ENCODE peak calls at places on chromosomes 11 and 22, in seven cellular contexts. One of them, this sample, is unnamed.

GRCh38 chr11:15289718-15290117 is 175.0 kb downstream of the INSC start:
- DNase-seq in H1: no peak
- DNase-seq in IMR-90: no peak
- DNase-seq in mesenchymal stem cell: no peak
- DNase-seq in mesendoderm: no peak
- DNase-seq in neuronal stem cell: no peak
- DNase-seq in trophoblast cell: no peak
- DNase-seq in this sample: no peak

GRCh38 chr11:45079075-45079444 is 67.4 kb upstream of the PRDM11 start:
- DNase-seq in H1: no peak
- DNase-seq in IMR-90: no peak
- DNase-seq in mesenchymal stem cell: peak
- DNase-seq in mesendoderm: no peak
- DNase-seq in neuronal stem cell: no peak
- DNase-seq in trophoblast cell: no peak
- DNase-seq in this sample: no peak

GRCh38 chr22:42932197-42932519 is 75.1 kb upstream of the ARFGAP3 start:
- DNase-seq in H1: no peak
- DNase-seq in IMR-90: no peak
- DNase-seq in mesenchymal stem cell: no peak
- DNase-seq in mesendoderm: no peak
- DNase-seq in neuronal stem cell: no peak
- DNase-seq in trophoblast cell: no peak
- DNase-seq in this sample: no peak

GRCh38 chr22:49886346-49887073 is 31.7 kb downstream of the ALG12 start:
- DNase-seq in H1: no peak
- DNase-seq in IMR-90: no peak
- DNase-seq in mesenchymal stem cell: no peak
- DNase-seq in mesendoderm: no peak
- DNase-seq in neuronal stem cell: no peak
- DNase-seq in trophoblast cell: no peak
- DNase-seq in this sample: no peak

GRCh38 chr11:36431429-36432092 is 78.5 kb downstream of the TRAF6 start:
- DNase-seq in H1: no peak
- DNase-seq in IMR-90: peak
- DNase-seq in mesenchymal stem cell: peak
- DNase-seq in mesendoderm: peak
- DNase-seq in neuronal stem cell: no peak
- DNase-seq in trophoblast cell: peak
- DNase-seq in this sample: no peak

GRCh38 chr22:28024422-28024888 is 105.4 kb upstream of the PITPNB start:
- DNase-seq in H1: no peak
- DNase-seq in IMR-90: no peak
- DNase-seq in mesenchymal stem cell: no peak
- DNase-seq in mesendoderm: no peak
- DNase-seq in neuronal stem cell: no peak
- DNase-seq in trophoblast cell: no peak
- DNase-seq in this sample: no peak

GRCh38 chr11:134560066-134560465 is 148.0 kb upstream of the B3GAT1 start:
- DNase-seq in H1: no peak
- DNase-seq in IMR-90: no peak
- DNase-seq in mesenchymal stem cell: no peak
- DNase-seq in mesendoderm: no peak
- DNase-seq in neuronal stem cell: no peak
- DNase-seq in trophoblast cell: no peak
- DNase-seq in this sample: no peak

GRCh38 chr22:24948356-24949202 is 2.1 kb upstream of the LHFPL7 start:
- DNase-seq in H1: no peak
- DNase-seq in IMR-90: no peak
- DNase-seq in mesenchymal stem cell: no peak
- DNase-seq in mesendoderm: peak
- DNase-seq in neuronal stem cell: no peak
- DNase-seq in trophoblast cell: peak
- DNase-seq in this sample: peak

GRCh38 chr11:27694992-27695391 is 5.3 kb downstream of the BDNF start:
- DNase-seq in H1: no peak
- DNase-seq in IMR-90: no peak
- DNase-seq in mesenchymal stem cell: no peak
- DNase-seq in mesendoderm: no peak
- DNase-seq in neuronal stem cell: no peak
- DNase-seq in trophoblast cell: no peak
- DNase-seq in this sample: no peak

GRCh38 chr11:46416656-46417055 is 25.1 kb upstream of the CHRM4 start:
- DNase-seq in H1: no peak
- DNase-seq in IMR-90: no peak
- DNase-seq in mesenchymal stem cell: no peak
- DNase-seq in mesendoderm: no peak
- DNase-seq in neuronal stem cell: no peak
- DNase-seq in trophoblast cell: no peak
- DNase-seq in this sample: no peak

GRCh38 chr11:26227311-26227710 is 104.6 kb upstream of the ANO3 start:
- DNase-seq in H1: no peak
- DNase-seq in IMR-90: peak
- DNase-seq in mesenchymal stem cell: peak
- DNase-seq in mesendoderm: peak
- DNase-seq in neuronal stem cell: no peak
- DNase-seq in trophoblast cell: no peak
- DNase-seq in this sample: no peak

GRCh38 chr22:43171607-43172006 is 15.3 kb downstream of the TTLL12 start:
- DNase-seq in H1: no peak
- DNase-seq in IMR-90: no peak
- DNase-seq in mesenchymal stem cell: no peak
- DNase-seq in mesendoderm: no peak
- DNase-seq in neuronal stem cell: no peak
- DNase-seq in trophoblast cell: no peak
- DNase-seq in this sample: no peak

GRCh38 chr11:12170501-12170900 is 60.1 kb downstream of the MICAL2 start:
- DNase-seq in H1: no peak
- DNase-seq in IMR-90: no peak
- DNase-seq in mesenchymal stem cell: no peak
- DNase-seq in mesendoderm: no peak
- DNase-seq in neuronal stem cell: no peak
- DNase-seq in trophoblast cell: no peak
- DNase-seq in this sample: no peak

GRCh38 chr11:66849501-66850234 is 6.4 kb downstream of the RCE1 start:
- DNase-seq in H1: no peak
- DNase-seq in IMR-90: no peak
- DNase-seq in mesenchymal stem cell: no peak
- DNase-seq in mesendoderm: no peak
- DNase-seq in neuronal stem cell: no peak
- DNase-seq in trophoblast cell: no peak
- DNase-seq in this sample: no peak

GRCh38 chr11:132373405-132374141 is 1003.2 kb downstream of the NTM start:
- DNase-seq in H1: no peak
- DNase-seq in IMR-90: no peak
- DNase-seq in mesenchymal stem cell: peak
- DNase-seq in mesendoderm: no peak
- DNase-seq in neuronal stem cell: no peak
- DNase-seq in trophoblast cell: no peak
- DNase-seq in this sample: no peak

GRCh38 chr22:40024201-40025061 is 29.7 kb downstream of the FAM83F start:
- DNase-seq in H1: peak
- DNase-seq in IMR-90: peak
- DNase-seq in mesenchymal stem cell: peak
- DNase-seq in mesendoderm: peak
- DNase-seq in neuronal stem cell: peak
- DNase-seq in trophoblast cell: peak
- DNase-seq in this sample: peak

GRCh38 chr11:12363373-12363772 is 14.0 kb upstream of the PARVA start:
- DNase-seq in H1: no peak
- DNase-seq in IMR-90: no peak
- DNase-seq in mesenchymal stem cell: no peak
- DNase-seq in mesendoderm: no peak
- DNase-seq in neuronal stem cell: no peak
- DNase-seq in trophoblast cell: no peak
- DNase-seq in this sample: no peak

GRCh38 chr22:25714070-25714469 is 27.9 kb upstream of the MYO18B start:
- DNase-seq in H1: no peak
- DNase-seq in IMR-90: no peak
- DNase-seq in mesenchymal stem cell: no peak
- DNase-seq in mesendoderm: no peak
- DNase-seq in neuronal stem cell: no peak
- DNase-seq in trophoblast cell: no peak
- DNase-seq in this sample: no peak

GRCh38 chr22:44496305-44496704 is 1.7 kb downstream of the RTL6 start:
- DNase-seq in H1: no peak
- DNase-seq in IMR-90: no peak
- DNase-seq in mesenchymal stem cell: no peak
- DNase-seq in mesendoderm: no peak
- DNase-seq in neuronal stem cell: no peak
- DNase-seq in trophoblast cell: no peak
- DNase-seq in this sample: no peak

GRCh38 chr11:33634291-33634834 is 66.3 kb downstream of the C11orf91 start:
- DNase-seq in H1: no peak
- DNase-seq in IMR-90: peak
- DNase-seq in mesenchymal stem cell: peak
- DNase-seq in mesendoderm: no peak
- DNase-seq in neuronal stem cell: no peak
- DNase-seq in trophoblast cell: peak
- DNase-seq in this sample: no peak

GRCh38 chr11:133272386-133272785 is 259.9 kb downstream of the OPCML start:
- DNase-seq in H1: no peak
- DNase-seq in IMR-90: no peak
- DNase-seq in mesenchymal stem cell: no peak
- DNase-seq in mesendoderm: no peak
- DNase-seq in neuronal stem cell: no peak
- DNase-seq in trophoblast cell: no peak
- DNase-seq in this sample: no peak

GRCh38 chr22:48351376-48352085 is 1476.1 kb downstream of the BRD1 start:
- DNase-seq in H1: no peak
- DNase-seq in IMR-90: no peak
- DNase-seq in mesenchymal stem cell: no peak
- DNase-seq in mesendoderm: no peak
- DNase-seq in neuronal stem cell: no peak
- DNase-seq in trophoblast cell: no peak
- DNase-seq in this sample: no peak

GRCh38 chr22:48353116-48353947 is 1474.3 kb downstream of the BRD1 start:
- DNase-seq in H1: no peak
- DNase-seq in IMR-90: no peak
- DNase-seq in mesenchymal stem cell: no peak
- DNase-seq in mesendoderm: no peak
- DNase-seq in neuronal stem cell: no peak
- DNase-seq in trophoblast cell: no peak
- DNase-seq in this sample: no peak

GRCh38 chr22:48348855-48349254 is 1478.8 kb downstream of the BRD1 start:
- DNase-seq in H1: no peak
- DNase-seq in IMR-90: no peak
- DNase-seq in mesenchymal stem cell: no peak
- DNase-seq in mesendoderm: no peak
- DNase-seq in neuronal stem cell: no peak
- DNase-seq in trophoblast cell: no peak
- DNase-seq in this sample: no peak

GRCh38 chr22:48352086-48352911 is 1475.4 kb downstream of the BRD1 start:
- DNase-seq in H1: no peak
- DNase-seq in IMR-90: no peak
- DNase-seq in mesenchymal stem cell: no peak
- DNase-seq in mesendoderm: no peak
- DNase-seq in neuronal stem cell: no peak
- DNase-seq in trophoblast cell: no peak
- DNase-seq in this sample: no peak

DNA sequence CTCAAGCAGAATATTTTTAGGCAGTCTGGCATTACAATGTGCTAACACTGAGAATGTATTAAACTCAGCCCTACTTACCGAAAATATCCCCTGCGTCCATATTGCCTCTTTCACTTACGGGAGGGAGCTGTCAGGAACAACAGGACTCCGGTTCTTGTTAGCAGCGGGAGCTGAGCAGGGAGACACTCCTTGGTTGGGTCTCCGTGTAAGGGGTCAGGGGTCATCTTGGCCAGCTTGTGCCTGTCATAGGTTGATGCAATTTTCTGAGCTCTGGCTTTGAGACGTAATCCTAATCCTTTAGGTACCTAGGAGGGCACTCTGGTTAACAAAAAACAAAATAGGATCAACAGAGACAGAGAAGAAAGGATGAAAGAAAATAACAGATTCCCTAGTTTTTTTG is 1477.2 kb downstream of the BRD1 start:
- DNase-seq in H1: no peak
- DNase-seq in IMR-90: no peak
- DNase-seq in mesenchymal stem cell: no peak
- DNase-seq in mesendoderm: no peak
- DNase-seq in neuronal stem cell: no peak
- DNase-seq in trophoblast cell: no peak
- DNase-seq in this sample: no peak
- H2BK5ac ChIP-seq in H1: no peak
- H2BK5ac ChIP-seq in IMR-90: no peak
- H2BK5ac ChIP-seq in mesenchymal stem cell: no peak
- H2BK5ac ChIP-seq in mesendoderm: no peak
- H2BK5ac ChIP-seq in neuronal stem cell: no peak
- H2BK5ac ChIP-seq in trophoblast cell: no peak
- H2BK5ac ChIP-seq in this sample: no peak

GRCh38 chr22:38618682-38619081 is 37.5 kb downstream of the FAM227A start:
- DNase-seq in H1: no peak
- DNase-seq in IMR-90: no peak
- DNase-seq in mesenchymal stem cell: no peak
- DNase-seq in mesendoderm: no peak
- DNase-seq in neuronal stem cell: no peak
- DNase-seq in trophoblast cell: no peak
- DNase-seq in this sample: no peak
- H3K4ac ChIP-seq in H1: no peak
- H3K4ac ChIP-seq in IMR-90: no peak
- H3K4ac ChIP-seq in mesenchymal stem cell: no peak
- H3K4ac ChIP-seq in mesendoderm: no peak
- H3K4ac ChIP-seq in neuronal stem cell: no peak
- H3K4ac ChIP-seq in trophoblast cell: no peak
- H3K4ac ChIP-seq in this sample: no peak

GRCh38 chr11:94169930-94170329 is 41.3 kb downstream of the PANX1 start:
- DNase-seq in H1: no peak
- DNase-seq in IMR-90: no peak
- DNase-seq in mesenchymal stem cell: no peak
- DNase-seq in mesendoderm: no peak
- DNase-seq in neuronal stem cell: no peak
- DNase-seq in trophoblast cell: no peak
- DNase-seq in this sample: no peak
- H2BK5ac ChIP-seq in H1: no peak
- H2BK5ac ChIP-seq in IMR-90: no peak
- H2BK5ac ChIP-seq in mesenchymal stem cell: no peak
- H2BK5ac ChIP-seq in mesendoderm: no peak
- H2BK5ac ChIP-seq in neuronal stem cell: no peak
- H2BK5ac ChIP-seq in trophoblast cell: no peak
- H2BK5ac ChIP-seq in this sample: no peak

GRCh38 chr11:78417175-78417887 is at the start of gene GAB2:
- DNase-seq in H1: peak
- DNase-seq in IMR-90: no peak
- DNase-seq in mesenchymal stem cell: no peak
- DNase-seq in mesendoderm: no peak
- DNase-seq in neuronal stem cell: no peak
- DNase-seq in trophoblast cell: peak
- DNase-seq in this sample: peak

GRCh38 chr11:78417888-78418583 is 416 bp upstream of the GAB2 start:
- DNase-seq in H1: peak
- DNase-seq in IMR-90: peak
- DNase-seq in mesenchymal stem cell: peak
- DNase-seq in mesendoderm: peak
- DNase-seq in neuronal stem cell: peak
- DNase-seq in trophoblast cell: peak
- DNase-seq in this sample: peak

GRCh38 chr11:78414321-78415051 is 3.1 kb downstream of the GAB2 start:
- DNase-seq in H1: no peak
- DNase-seq in IMR-90: peak
- DNase-seq in mesenchymal stem cell: peak
- DNase-seq in mesendoderm: peak
- DNase-seq in neuronal stem cell: no peak
- DNase-seq in trophoblast cell: no peak
- DNase-seq in this sample: no peak

GRCh38 chr11:78416285-78417174 is 1.1 kb downstream of the GAB2 start:
- DNase-seq in H1: peak
- DNase-seq in IMR-90: peak
- DNase-seq in mesenchymal stem cell: peak
- DNase-seq in mesendoderm: peak
- DNase-seq in neuronal stem cell: peak
- DNase-seq in trophoblast cell: peak
- DNase-seq in this sample: peak

GRCh38 chr11:78415338-78415737 is 2.3 kb downstream of the GAB2 start:
- DNase-seq in H1: no peak
- DNase-seq in IMR-90: no peak
- DNase-seq in mesenchymal stem cell: no peak
- DNase-seq in mesendoderm: no peak
- DNase-seq in neuronal stem cell: no peak
- DNase-seq in trophoblast cell: no peak
- DNase-seq in this sample: no peak
- H3K4ac ChIP-seq in H1: no peak
- H3K4ac ChIP-seq in IMR-90: no peak
- H3K4ac ChIP-seq in mesenchymal stem cell: no peak
- H3K4ac ChIP-seq in mesendoderm: no peak
- H3K4ac ChIP-seq in neuronal stem cell: no peak
- H3K4ac ChIP-seq in trophoblast cell: peak
- H3K4ac ChIP-seq in this sample: no peak